ENCODE peak calls at places on chromosomes 1 and 21, in six cellular contexts. I is MCF 10A; K is psoas muscle; M is ureter; O is GM03348; R is activated naive CD8-positive, alpha-beta T cell treated with anti-CD3 and anti-CD28 coated beads for 36 hours. Y is an unnamed sample.

GRCh38 chr1:199336745-199337640 is 690.5 kb upstream of the NR5A2 start:
- DNase-seq in I (no peak), K (no peak), M (no peak), O (no peak), R (no peak), Y (no peak)

GRCh38 chr1:26285366-26286063 is 5.6 kb downstream of the SH3BGRL3 start:
- DNase-seq in I (peak; percentile 49), K (peak; percentile 66), M (no peak), O (peak; percentile 6), R (peak; percentile 55), Y (peak; percentile 73)

GRCh38 chr1:169250022-169250421 is 117.6 kb downstream of the NME7 start:
- DNase-seq in I (peak; percentile 67), K (no peak), M (no peak), O (no peak), R (no peak), Y (no peak)

GRCh38 chr1:29648798-29649374 is 412.6 kb downstream of the PTPRU start:
- DNase-seq in I (no peak), K (no peak), M (no peak), O (no peak), R (no peak), Y (no peak)

GRCh38 chr1:77687519-77687906 is 5.1 kb upstream of the ZZZ3 start:
- DNase-seq in I (no peak), K (peak; percentile 35), M (no peak), O (no peak), R (no peak), Y (no peak)

GRCh38 chr1:7534061-7534825 is 236.9 kb upstream of the VAMP3 start:
- DNase-seq in I (no peak), K (no peak), M (no peak), O (no peak), R (no peak), Y (no peak)

GRCh38 chr21:42319851-42320602 is 4.8 kb upstream of the TFF3 start:
- DNase-seq in I (no peak), K (no peak), M (peak; percentile 52), O (no peak), R (no peak), Y (no peak)

GRCh38 chr1:36553591-36554417 is 71.1 kb upstream of the CSF3R start:
- DNase-seq in I (peak; percentile 83), K (peak; percentile 38), M (peak; percentile 60), O (peak; percentile 68), R (peak; percentile 67), Y (peak; percentile 75)

GRCh38 chr1:13583592-13583963 is at the start of gene PDPN:
- DNase-seq in I (peak; percentile 21), K (peak; percentile 73), M (peak; percentile 67), O (peak; percentile 53), R (no peak), Y (no peak)

GRCh38 chr1:180098242-180098995 is 56.2 kb upstream of the QSOX1 start:
- DNase-seq in I (peak; percentile 91), K (no peak), M (no peak), O (peak; percentile 46), R (no peak), Y (no peak)

GRCh38 chr1:228794810-228795209 is 59.5 kb downstream of the RHOU start:
- DNase-seq in I (no peak), K (no peak), M (no peak), O (no peak), R (peak; percentile 33), Y (peak; percentile 54)

GRCh38 chr1:171486048-171486519 is 754 bp downstream of the PRRC2C start:
- DNase-seq in I (peak; percentile 66), K (no peak), M (peak; percentile 44), O (peak; percentile 56), R (peak; percentile 74), Y (peak; percentile 46)

GRCh38 chr1:56645663-56646330 is 683 bp downstream of the PRKAA2 start:
- DNase-seq in I (no peak), K (peak; percentile 22), M (no peak), O (peak; percentile 3), R (no peak), Y (peak; percentile 18)

GRCh38 chr1:97094257-97094972 is 372.8 kb downstream of the PTBP2 start:
- DNase-seq in I (peak; percentile 63), K (no peak), M (no peak), O (peak; percentile 65), R (no peak), Y (no peak)

GRCh38 chr1:173113015-173113741 is 62.4 kb upstream of the TNFSF18 start:
- DNase-seq in I (peak; percentile 59), K (no peak), M (no peak), O (no peak), R (no peak), Y (no peak)

GRCh38 chr1:67650061-67650460 is 34.9 kb upstream of the GADD45A start:
- DNase-seq in I (no peak), K (no peak), M (no peak), O (no peak), R (no peak), Y (no peak)

GRCh38 chr1:62336638-62337534 is 17.7 kb upstream of the KANK4 start:
- DNase-seq in I (no peak), K (no peak), M (no peak), O (no peak), R (no peak), Y (no peak)

GRCh38 chr1:156086256-156086662 is 4.0 kb upstream of the MEX3A start:
- DNase-seq in I (no peak), K (no peak), M (no peak), O (no peak), R (no peak), Y (no peak)

GRCh38 chr21:36207577-36208320 is 51.1 kb downstream of the DOP1B start:
- DNase-seq in I (no peak), K (no peak), M (no peak), O (peak; percentile 15), R (no peak), Y (no peak)

GRCh38 chr1:83834621-83835264 is 164.2 kb downstream of the TTLL7 start:
- DNase-seq in I (peak; percentile 45), K (no peak), M (no peak), O (no peak), R (no peak), Y (no peak)

GRCh38 chr1:160410412-160411005 is 10.1 kb downstream of the VANGL2 start:
- DNase-seq in I (no peak), K (no peak), M (no peak), O (no peak), R (no peak), Y (no peak)

GRCh38 chr1:56584910-56585528 is 5.7 kb upstream of the PLPP3 start:
- DNase-seq in I (peak; percentile 71), K (no peak), M (no peak), O (peak; percentile 70), R (no peak), Y (peak; percentile 57)

GRCh38 chr1:227777646-227778045 is 37.8 kb upstream of the PRSS38 start:
- DNase-seq in I (no peak), K (no peak), M (no peak), O (no peak), R (no peak), Y (no peak)

GRCh38 chr21:36887983-36888382 is 78.5 kb downstream of the HLCS start:
- DNase-seq in I (no peak), K (no peak), M (no peak), O (no peak), R (no peak), Y (no peak)

GRCh38 chr1:29354511-29355098 is 118.3 kb downstream of the PTPRU start:
- DNase-seq in I (peak; percentile 24), K (no peak), M (peak; percentile 73), O (no peak), R (no peak), Y (no peak)

GRCh38 chr21:33121715-33122475 is 52.0 kb downstream of the OLIG1 start:
- DNase-seq in I (peak; percentile 31), K (no peak), M (no peak), O (peak; percentile 30), R (no peak), Y (no peak)

GRCh38 chr1:5742032-5742431 is 250.2 kb downstream of the NPHP4 start:
- DNase-seq in I (no peak), K (no peak), M (no peak), O (no peak), R (no peak), Y (no peak)

GRCh38 chr1:97093742-97094141 is 372.2 kb downstream of the PTBP2 start:
- DNase-seq in I (peak; percentile 32), K (no peak), M (no peak), O (peak; percentile 10), R (no peak), Y (no peak)

GRCh38 chr1:181558416-181558815 is 75.1 kb downstream of the CACNA1E start:
- DNase-seq in I (no peak), K (no peak), M (no peak), O (no peak), R (no peak), Y (no peak)

GRCh38 chr1:115062542-115063004 is 26.7 kb downstream of the TSPAN2 start:
- DNase-seq in I (peak; percentile 61), K (peak; percentile 37), M (peak; percentile 91), O (peak; percentile 40), R (peak; percentile 88), Y (no peak)

GRCh38 chr21:44456915-44457736 is 1.8 kb downstream of the LRRC3 start:
- DNase-seq in I (no peak), K (no peak), M (no peak), O (no peak), R (no peak), Y (no peak)

GRCh38 chr1:221832617-221833016 is 90.7 kb upstream of the DUSP10 start:
- DNase-seq in I (peak; percentile 98), K (no peak), M (no peak), O (no peak), R (no peak), Y (no peak)